ENCODE peak calls at places on chromosomes 7 and 10, in five cellular contexts. C, W, K, F and M are unnamed samples.

GRCh38 chr10:90432891-90433290 is 424.9 kb downstream of the HTR7 start:
- DNase-seq in C (no peak), W (no peak), K (no peak), F (no peak), M (no peak)

GRCh38 chr7:22559829-22560489 is 60.0 kb upstream of the STEAP1B start:
- DNase-seq in C (peak; percentile 14), W (peak; percentile 81), K (peak; percentile 46), F (peak; percentile 62), M (peak; percentile 40)

GRCh38 chr7:3200504-3200903 is 100.5 kb upstream of the SDK1 start:
- DNase-seq in C (no peak), W (no peak), K (no peak), F (no peak), M (no peak)

GRCh38 chr7:82677064-82677463 is 233.5 kb upstream of the CACNA2D1 start:
- DNase-seq in C (no peak), W (no peak), K (no peak), F (no peak), M (no peak)

GRCh38 chr10:683448-684071 is 5.9 kb downstream of the DIP2C start:
- DNase-seq in C (no peak), W (no peak), K (no peak), F (peak; percentile 90), M (peak; percentile 68)

GRCh38 chr7:121379930-121380329 is 16.2 kb downstream of the FAM3C start:
- DNase-seq in C (no peak), W (no peak), K (no peak), F (no peak), M (no peak)

GRCh38 chr10:1160561-1160961 is 104.4 kb downstream of the WDR37 start:
- DNase-seq in C (no peak), W (peak; percentile 30), K (no peak), F (no peak), M (no peak)

GRCh38 chr7:24608504-24608903 is 35.3 kb downstream of the PALS2 start:
- DNase-seq in C (no peak), W (no peak), K (no peak), F (no peak), M (no peak)

GRCh38 chr7:19815546-19815945 is 42.1 kb upstream of the TMEM196 start:
- DNase-seq in C (no peak), W (no peak), K (no peak), F (no peak), M (no peak)

GRCh38 chr7:24572421-24573007 is 738 bp upstream of the PALS2 start:
- DNase-seq in C (no peak), W (peak; percentile 59), K (no peak), F (peak; percentile 24), M (no peak)

GRCh38 chr10:123996302-123996701 is 97.1 kb downstream of the CHST15 start:
- DNase-seq in C (no peak), W (no peak), K (no peak), F (no peak), M (no peak)

GRCh38 chr10:96416643-96417042 is 57.8 kb upstream of the OPALIN start:
- DNase-seq in C (no peak), W (no peak), K (peak; percentile 21), F (no peak), M (peak; percentile 11)

GRCh38 chr7:42686594-42687156 is 225.2 kb downstream of the C7orf25 start:
- DNase-seq in C (no peak), W (no peak), K (no peak), F (no peak), M (no peak)

GRCh38 chr10:113487154-113487553 is 65.7 kb upstream of the HABP2 start:
- DNase-seq in C (no peak), W (no peak), K (no peak), F (no peak), M (no peak)

GRCh38 chr7:120703585-120704240 is 154.2 kb downstream of the TSPAN12 start:
- DNase-seq in C (no peak), W (no peak), K (no peak), F (no peak), M (no peak)

GRCh38 chr7:155590215-155591023 is 44.1 kb upstream of the CNPY1 start:
- DNase-seq in C (peak; percentile 71), W (no peak), K (peak; percentile 21), F (no peak), M (no peak)

GRCh38 chr10:123689880-123690279 is 23.7 kb downstream of the GPR26 start:
- DNase-seq in C (no peak), W (peak; percentile 34), K (no peak), F (no peak), M (no peak)

GRCh38 chr7:47578581-47579270 is 3.2 kb downstream of the TNS3 start:
- DNase-seq in C (peak; percentile 75), W (no peak), K (no peak), F (peak; percentile 81), M (no peak)

GRCh38 chr7:101120315-101120714 is 6.6 kb upstream of the SERPINE1 start:
- DNase-seq in C (no peak), W (no peak), K (no peak), F (no peak), M (no peak)

GRCh38 chr10:102502337-102503151 is at the start of gene ACTR1A:
- DNase-seq in C (peak; percentile 98), W (peak; percentile 98), K (peak; percentile 93), F (peak; percentile 99), M (peak; percentile 89)

GRCh38 chr10:106956216-106956915 is 208.1 kb downstream of the SORCS1 start:
- DNase-seq in C (no peak), W (no peak), K (no peak), F (no peak), M (no peak)

GRCh38 chr10:133239990-133240389 is 2.3 kb downstream of the VENTX start:
- DNase-seq in C (no peak), W (no peak), K (no peak), F (no peak), M (no peak)

GRCh38 chr7:151020231-151020630 is 4.1 kb downstream of the ATG9B start:
- DNase-seq in C (no peak), W (no peak), K (no peak), F (no peak), M (no peak)

GRCh38 chr7:44769381-44770209 is 20.9 kb downstream of the ZMIZ2 start:
- DNase-seq in C (no peak), W (no peak), K (no peak), F (peak; percentile 54), M (no peak)

GRCh38 chr10:71475243-71475871 is 78.6 kb downstream of the CDH23 start:
- DNase-seq in C (peak; percentile 82), W (no peak), K (no peak), F (no peak), M (no peak)

GRCh38 chr7:4169505-4169904 is 512.6 kb upstream of the FOXK1 start:
- DNase-seq in C (no peak), W (no peak), K (no peak), F (no peak), M (no peak)

GRCh38 chr7:135035252-135035651 is 48.9 kb downstream of the AGBL3 start:
- DNase-seq in C (no peak), W (no peak), K (no peak), F (no peak), M (no peak)

GRCh38 chr10:99297033-99297432 is 32.1 kb upstream of the CNNM1 start:
- DNase-seq in C (no peak), W (no peak), K (no peak), F (no peak), M (no peak)

GRCh38 chr7:5388905-5389433 is 34.7 kb downstream of the TNRC18 start:
- DNase-seq in C (no peak), W (no peak), K (no peak), F (no peak), M (no peak)

GRCh38 chr7:66258409-66258808 is 53.3 kb downstream of the TPST1 start:
- DNase-seq in C (no peak), W (no peak), K (peak; percentile 11), F (no peak), M (no peak)

GRCh38 chr7:92506363-92506762 is 22.0 kb downstream of the PEX1 start:
- DNase-seq in C (no peak), W (no peak), K (no peak), F (no peak), M (no peak)

GRCh38 chr10:7027913-7028808 is 382.7 kb downstream of the SFMBT2 start:
- DNase-seq in C (peak; percentile 37), W (no peak), K (no peak), F (no peak), M (peak; percentile 60)

GRCh38 chr7:141976524-141977245 is 3.1 kb upstream of the TAS2R38 start:
- DNase-seq in C (no peak), W (no peak), K (no peak), F (no peak), M (no peak)